ENCODE peak calls at places on chromosomes 11 and 22, in six cellular contexts. V, T, P, W, Q and R are unnamed samples.

GRCh38 chr11:68044898-68045351 is 6.1 kb downstream of the TCIRG1 start:
- DNase-seq in V (no peak), T (no peak), P (no peak), W (no peak), Q (peak), R (no peak)

GRCh38 chr11:90757851-90758494 is 535.1 kb upstream of the CHORDC1 start:
- DNase-seq in V (no peak), T (peak), P (no peak), W (no peak), Q (no peak), R (no peak)

GRCh38 chr11:33868646-33869461 is 23.0 kb downstream of the LMO2 start:
- DNase-seq in V (no peak), T (peak), P (no peak), W (no peak), Q (no peak), R (no peak)

GRCh38 chr22:34105461-34106062 is 185.3 kb upstream of the LARGE1 start:
- DNase-seq in V (peak), T (peak), P (no peak), W (peak), Q (no peak), R (peak)

GRCh38 chr11:69801513-69802335 is 17.5 kb downstream of the FGF3 start:
- DNase-seq in V (no peak), T (no peak), P (no peak), W (no peak), Q (no peak), R (peak)

GRCh38 chr11:73359930-73360742 is 16.1 kb upstream of the RELT start:
- DNase-seq in V (no peak), T (no peak), P (peak), W (no peak), Q (no peak), R (peak)

GRCh38 chr22:47691152-47691895 is 928.9 kb downstream of the TBC1D22A start:
- DNase-seq in V (no peak), T (no peak), P (no peak), W (no peak), Q (no peak), R (no peak)

GRCh38 chr11:83744620-83745192 is 458.5 kb upstream of the CCDC90B start:
- DNase-seq in V (no peak), T (no peak), P (no peak), W (no peak), Q (no peak), R (no peak)

GRCh38 chr11:27445625-27446024 is 27.0 kb downstream of the LGR4 start:
- DNase-seq in V (no peak), T (no peak), P (no peak), W (no peak), Q (no peak), R (no peak)

GRCh38 chr11:125165664-125166346 is 1.3 kb downstream of the PKNOX2 start:
- DNase-seq in V (no peak), T (no peak), P (peak), W (no peak), Q (no peak), R (no peak)

GRCh38 chr11:15179167-15179566 is 64.4 kb downstream of the INSC start:
- DNase-seq in V (no peak), T (no peak), P (peak), W (no peak), Q (no peak), R (no peak)

GRCh38 chr11:3022982-3023381 is 30.9 kb upstream of the NAP1L4 start:
- DNase-seq in V (no peak), T (peak), P (peak), W (no peak), Q (no peak), R (no peak)

GRCh38 chr11:67999201-67999629 is 4.7 kb downstream of the UNC93B1 start:
- DNase-seq in V (no peak), T (no peak), P (no peak), W (no peak), Q (no peak), R (no peak)

GRCh38 chr11:122305018-122305417 is 189.0 kb upstream of the BLID start:
- DNase-seq in V (no peak), T (no peak), P (no peak), W (no peak), Q (no peak), R (no peak)

GRCh38 chr11:34653851-34654490 is 33.1 kb downstream of the EHF start:
- DNase-seq in V (no peak), T (peak), P (peak), W (peak), Q (peak), R (peak)

GRCh38 chr22:29879738-29880137 is 3.2 kb upstream of the MTMR3 start:
- DNase-seq in V (no peak), T (no peak), P (no peak), W (no peak), Q (no peak), R (no peak)

GRCh38 chr11:44467931-44468330 is 97.5 kb upstream of the CD82 start:
- DNase-seq in V (no peak), T (no peak), P (no peak), W (no peak), Q (no peak), R (no peak)

GRCh38 chr11:15346907-15347306 is 232.2 kb downstream of the INSC start:
- DNase-seq in V (no peak), T (no peak), P (no peak), W (no peak), Q (no peak), R (no peak)

GRCh38 chr11:126336065-126336464 is 19.4 kb upstream of the ST3GAL4 start:
- DNase-seq in V (no peak), T (no peak), P (no peak), W (no peak), Q (no peak), R (no peak)

GRCh38 chr11:117868815-117869642 is 7.4 kb downstream of the FXYD6 start:
- DNase-seq in V (no peak), T (no peak), P (no peak), W (no peak), Q (no peak), R (no peak)

GRCh38 chr11:47532597-47533213 is 20.2 kb downstream of the CELF1 start:
- DNase-seq in V (no peak), T (no peak), P (peak), W (no peak), Q (no peak), R (no peak)

GRCh38 chr11:117281159-117281558 is 10.0 kb upstream of the BACE1-AS start:
- DNase-seq in V (peak), T (no peak), P (peak), W (no peak), Q (no peak), R (no peak)

GRCh38 chr22:43829448-43829821 is 17.3 kb upstream of the EFCAB6 start:
- DNase-seq in V (no peak), T (no peak), P (peak), W (no peak), Q (no peak), R (no peak)

GRCh38 chr11:98967005-98967404 is 53.7 kb upstream of the CNTN5 start:
- DNase-seq in V (no peak), T (no peak), P (no peak), W (no peak), Q (no peak), R (no peak)

GRCh38 chr11:30411383-30411782 is 88.5 kb downstream of the ARL14EP start:
- DNase-seq in V (no peak), T (no peak), P (peak), W (no peak), Q (no peak), R (no peak)

GRCh38 chr11:126594921-126595367 is 239.5 kb downstream of the ST3GAL4 start:
- DNase-seq in V (no peak), T (no peak), P (no peak), W (no peak), Q (no peak), R (no peak)

GRCh38 chr11:35151241-35151640 is 12.3 kb downstream of the CD44 start:
- DNase-seq in V (no peak), T (no peak), P (no peak), W (no peak), Q (no peak), R (no peak)

GRCh38 chr22:49933236-49933921 is 14.9 kb downstream of the CRELD2 start:
- DNase-seq in V (peak), T (peak), P (no peak), W (peak), Q (no peak), R (peak)

GRCh38 chr11:112229746-112230433 is 3.7 kb downstream of the PTS start:
- DNase-seq in V (no peak), T (no peak), P (peak), W (no peak), Q (no peak), R (no peak)

GRCh38 chr11:103397369-103397768 is 288.1 kb downstream of the DYNC2H1 start:
- DNase-seq in V (no peak), T (no peak), P (peak), W (no peak), Q (no peak), R (no peak)

GRCh38 chr11:124535552-124536232 is 7.8 kb downstream of the OR8B12 start:
- DNase-seq in V (no peak), T (no peak), P (peak), W (no peak), Q (peak), R (no peak)

GRCh38 chr22:30196141-30196866 is 50.3 kb downstream of the LIF start:
- DNase-seq in V (peak), T (peak), P (peak), W (peak), Q (peak), R (peak)

GRCh38 chr22:23163665-23164064 is 16.6 kb upstream of the BCR start:
- DNase-seq in V (peak), T (peak), P (no peak), W (peak), Q (no peak), R (no peak)

GRCh38 chr22:46695346-46696224 is 42.5 kb downstream of the CERK start:
- DNase-seq in V (no peak), T (no peak), P (no peak), W (no peak), Q (no peak), R (no peak)

GRCh38 chr22:43970037-43970747 is 14.9 kb downstream of the SAMM50 start:
- DNase-seq in V (no peak), T (no peak), P (no peak), W (no peak), Q (no peak), R (no peak)

GRCh38 chr11:44565008-44565745 is at the start of gene CD82:
- DNase-seq in V (peak), T (peak), P (peak), W (peak), Q (peak), R (peak)

GRCh38 chr22:19606332-19607197 is 82.4 kb upstream of the CLDN5 start:
- DNase-seq in V (no peak), T (no peak), P (no peak), W (no peak), Q (no peak), R (no peak)
- H3K4me3 ChIP-seq in V (no peak), T (no peak), P (no peak), W (no peak), Q (no peak), R (no peak)

DNA sequence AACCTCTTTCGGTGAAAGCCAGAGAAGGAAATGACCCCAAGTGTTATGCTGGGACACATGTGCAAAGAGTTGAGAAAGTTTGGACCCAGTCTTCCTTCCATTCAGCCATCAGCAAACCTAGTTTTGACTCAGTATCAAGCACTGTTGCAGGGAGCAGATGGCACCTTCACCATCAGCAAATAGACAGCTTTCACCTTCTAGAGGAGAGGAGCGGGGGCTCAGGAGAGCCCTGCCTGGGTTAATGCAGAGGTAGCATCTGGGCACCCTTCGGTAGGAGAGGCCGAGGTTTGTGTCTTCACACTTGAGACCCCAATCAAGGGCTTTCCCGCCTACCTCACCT is 16.2 kb upstream of the MFRP start:
- DNase-seq in V (no peak), T (no peak), P (no peak), W (no peak), Q (no peak), R (no peak)
- H3K27ac ChIP-seq in V (peak), T (no peak), P (no peak), W (peak), Q (no peak), R (peak)

GRCh38 chr22:36360871-36361383 is 26.8 kb downstream of the MYH9 start:
- DNase-seq in V (no peak), T (no peak), P (peak), W (no peak), Q (no peak), R (peak)
- H3K4me3 ChIP-seq in V (no peak), T (no peak), P (no peak), W (no peak), Q (no peak), R (no peak)

DNA sequence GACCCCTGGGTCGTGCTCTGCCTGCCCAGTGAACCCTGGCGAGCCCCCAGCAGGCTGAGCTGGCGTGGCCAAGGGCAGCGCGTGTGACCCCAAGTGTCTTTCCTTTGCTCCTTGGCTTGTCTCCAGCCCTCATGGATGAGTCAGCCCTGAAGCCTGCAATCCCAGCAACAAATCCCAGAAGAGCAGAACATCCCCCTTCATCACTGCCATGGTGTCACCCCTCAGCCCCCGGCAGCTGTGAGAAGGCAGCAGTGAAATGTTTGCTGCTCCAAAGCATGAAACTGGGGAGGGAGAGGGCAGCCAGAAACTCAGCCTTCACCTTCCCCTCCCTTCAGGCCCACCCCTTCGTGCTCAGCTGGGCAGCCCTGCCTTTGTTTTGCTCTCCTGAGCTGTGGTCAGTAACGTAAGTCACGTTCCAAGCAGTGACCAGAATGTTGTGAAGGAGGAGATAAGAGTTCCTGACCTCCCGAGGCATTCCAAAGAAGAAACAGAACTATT is 29.8 kb downstream of the ADAMTS15 start:
- DNase-seq in V (peak), T (peak), P (peak), W (peak), Q (no peak), R (peak)
- H3K27ac ChIP-seq in V (peak), T (no peak), P (peak), W (peak), Q (no peak), R (no peak)

GRCh38 chr22:27796829-27797792 is 4.4 kb downstream of the MN1 start:
- DNase-seq in V (no peak), T (no peak), P (no peak), W (no peak), Q (no peak), R (no peak)
- H3K4me3 ChIP-seq in V (no peak), T (no peak), P (no peak), W (no peak), Q (no peak), R (no peak)

GRCh38 chr11:10236850-10237249 is 57.2 kb downstream of the SBF2 start:
- DNase-seq in V (no peak), T (no peak), P (no peak), W (no peak), Q (no peak), R (no peak)

GRCh38 chr11:10233581-10233980 is 60.4 kb downstream of the SBF2 start:
- DNase-seq in V (no peak), T (no peak), P (peak), W (no peak), Q (no peak), R (no peak)
- H3K27ac ChIP-seq in V (no peak), T (no peak), P (peak), W (no peak), Q (no peak), R (no peak)

GRCh38 chr11:6745465-6746015 is 26.2 kb downstream of the OR2AG2 start:
- DNase-seq in V (no peak), T (no peak), P (no peak), W (no peak), Q (peak), R (no peak)
- H3K4me3 ChIP-seq in V (no peak), T (no peak), P (no peak), W (no peak), Q (no peak), R (no peak)

GRCh38 chr11:13637125-13638119 is 31.0 kb upstream of the FAR1 start:
- DNase-seq in V (no peak), T (no peak), P (no peak), W (no peak), Q (no peak), R (no peak)

GRCh38 chr11:13635290-13635689 is 33.2 kb upstream of the FAR1 start:
- DNase-seq in V (no peak), T (no peak), P (no peak), W (no peak), Q (no peak), R (no peak)

GRCh38 chr11:13638436-13638835 is 30.0 kb upstream of the FAR1 start:
- DNase-seq in V (no peak), T (no peak), P (no peak), W (no peak), Q (peak), R (no peak)

GRCh38 chr11:13635804-13636203 is 32.7 kb upstream of the FAR1 start:
- DNase-seq in V (no peak), T (no peak), P (no peak), W (no peak), Q (no peak), R (no peak)
- H3K27ac ChIP-seq in V (no peak), T (no peak), P (no peak), W (no peak), Q (no peak), R (no peak)

DNA sequence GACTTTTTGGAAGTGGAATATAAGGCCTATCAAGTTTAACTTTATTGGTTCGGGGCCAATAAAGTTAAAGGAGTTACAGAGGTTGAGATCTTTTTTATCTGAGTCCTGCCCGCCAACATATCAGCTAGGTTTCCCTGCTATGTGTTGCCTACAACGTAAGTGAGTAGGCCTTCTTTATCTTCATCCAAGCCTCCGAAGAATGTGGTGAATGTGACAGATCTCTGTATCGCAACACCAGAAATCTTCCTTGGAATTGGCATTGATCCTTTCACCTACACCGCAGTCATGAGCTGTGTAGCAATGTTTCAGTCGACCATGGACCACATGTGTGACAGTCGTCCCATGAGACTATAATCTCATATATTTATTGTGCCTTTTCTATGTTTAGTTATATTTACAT is 37.3 kb upstream of the CADM1 start:
- DNase-seq in V (no peak), T (no peak), P (no peak), W (no peak), Q (no peak), R (no peak)
- H3K4me3 ChIP-seq in V (no peak), T (no peak), P (no peak), W (no peak), Q (no peak), R (no peak)

GRCh38 chr11:63574856-63575602 is 11.8 kb upstream of the PLAAT2 start:
- DNase-seq in V (peak), T (peak), P (peak), W (no peak), Q (no peak), R (no peak)
- H3K27ac ChIP-seq in V (peak), T (peak), P (peak), W (peak), Q (no peak), R (no peak)